ENCODE peak calls at places on chromosomes 16 and 17, in five cellular contexts. One of them, this sample, is unnamed.

GRCh38 chr17:79244665-79245064 is 170.0 kb downstream of the ENGASE start:
- DNase-seq in H1: no peak
- DNase-seq in suprapubic skin: no peak
- DNase-seq in GM12878: no peak
- DNase-seq in stomach: no peak
- DNase-seq in this sample: no peak

GRCh38 chr16:66662445-66663194 is 33.9 kb downstream of the CMTM4 start:
- DNase-seq in stomach: no peak
- DNase-seq in suprapubic skin: no peak
- DNase-seq in H1: no peak
- DNase-seq in GM12878: no peak
- DNase-seq in this sample: no peak

GRCh38 chr16:66020061-66020460 is 346.4 kb upstream of the CDH5 start:
- DNase-seq in H1: no peak
- DNase-seq in stomach: no peak
- DNase-seq in GM12878: no peak
- DNase-seq in suprapubic skin: no peak
- DNase-seq in this sample: no peak

GRCh38 chr17:31052187-31052889 is 42.4 kb upstream of the NF1 start:
- DNase-seq in H1: no peak
- DNase-seq in GM12878: no peak
- DNase-seq in stomach: no peak
- DNase-seq in suprapubic skin: no peak
- DNase-seq in this sample: no peak

GRCh38 chr16:56558024-56558747 is 6.7 kb upstream of the MT4 start:
- DNase-seq in H1: no peak
- DNase-seq in stomach: no peak
- DNase-seq in suprapubic skin: no peak
- DNase-seq in GM12878: no peak
- DNase-seq in this sample: no peak

GRCh38 chr16:75053791-75054555 is 55.1 kb downstream of the ZNRF1 start:
- DNase-seq in stomach: peak
- DNase-seq in H1: no peak
- DNase-seq in suprapubic skin: peak
- DNase-seq in GM12878: no peak
- DNase-seq in this sample: peak

GRCh38 chr17:68381076-68381900 is 76.0 kb downstream of the WIPI1 start:
- DNase-seq in H1: no peak
- DNase-seq in suprapubic skin: no peak
- DNase-seq in stomach: peak
- DNase-seq in GM12878: no peak
- DNase-seq in this sample: no peak

GRCh38 chr17:44353656-44354331 is 8.7 kb downstream of the GRN start:
- DNase-seq in suprapubic skin: peak
- DNase-seq in stomach: peak
- DNase-seq in H1: no peak
- DNase-seq in GM12878: no peak
- DNase-seq in this sample: no peak

GRCh38 chr16:9913604-9914330 is 268.5 kb downstream of the GRIN2A start:
- DNase-seq in GM12878: no peak
- DNase-seq in H1: no peak
- DNase-seq in stomach: no peak
- DNase-seq in suprapubic skin: no peak
- DNase-seq in this sample: no peak

GRCh38 chr16:77660311-77660710 is 62.0 kb upstream of the NUDT7 start:
- DNase-seq in suprapubic skin: no peak
- DNase-seq in H1: no peak
- DNase-seq in stomach: no peak
- DNase-seq in GM12878: no peak
- DNase-seq in this sample: no peak
- TF ChIP-seq CTCF in suprapubic skin: peak
- TF ChIP-seq CTCF in H1: peak
- TF ChIP-seq CTCF in stomach: peak
- TF ChIP-seq CTCF in GM12878: no peak
- TF ChIP-seq CTCF in this sample: no peak

GRCh38 chr17:8021565-8022357 is 17.1 kb upstream of the ALOX15B start:
- DNase-seq in H1: no peak
- DNase-seq in suprapubic skin: no peak
- DNase-seq in GM12878: no peak
- DNase-seq in stomach: no peak
- DNase-seq in this sample: no peak
- TF ChIP-seq POLR2AphosphoS5 in H1: no peak
- TF ChIP-seq POLR2AphosphoS5 in suprapubic skin: no peak
- TF ChIP-seq POLR2AphosphoS5 in GM12878: no peak
- TF ChIP-seq POLR2AphosphoS5 in stomach: no peak
- TF ChIP-seq POLR2AphosphoS5 in this sample: no peak

DNA sequence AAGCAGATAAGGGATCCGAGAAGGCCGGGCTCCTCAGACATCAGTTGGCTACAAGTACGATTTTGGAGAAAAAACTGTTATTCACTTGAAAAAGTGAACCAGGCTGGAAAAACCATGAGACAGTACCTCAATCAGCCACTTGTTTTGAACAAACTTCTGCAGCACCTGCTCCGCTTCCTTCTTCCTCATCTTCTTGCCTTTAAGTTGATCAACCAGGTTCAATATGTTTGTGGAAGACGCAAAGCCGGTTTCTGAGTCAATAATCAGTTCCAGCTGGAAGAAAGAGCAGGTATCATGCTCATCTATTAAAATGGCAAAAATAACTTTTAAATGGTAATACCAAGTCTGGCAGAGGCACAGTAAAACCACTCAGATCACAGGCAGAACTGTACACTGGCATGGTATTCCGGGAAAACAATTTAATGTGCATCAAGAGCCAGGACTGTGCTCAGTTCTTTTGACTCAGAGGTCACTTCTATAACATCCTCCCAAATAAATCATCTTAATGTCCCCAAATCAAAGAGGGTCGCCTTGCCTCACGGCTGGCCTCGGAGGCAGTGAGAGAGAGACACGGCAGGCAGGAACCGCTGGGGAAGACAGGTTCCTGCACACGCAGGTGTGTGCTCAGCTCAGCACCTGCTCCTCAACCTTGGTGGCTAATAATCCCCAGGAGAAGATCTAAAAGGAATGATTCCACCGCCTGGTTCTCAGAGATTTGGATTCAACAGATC is 29.7 kb downstream of the KDM8 start:
- DNase-seq in GM12878: no peak
- DNase-seq in H1: no peak
- DNase-seq in stomach: no peak
- DNase-seq in suprapubic skin: no peak
- DNase-seq in this sample: no peak
- TF ChIP-seq CTCF in GM12878: no peak
- TF ChIP-seq CTCF in H1: no peak
- TF ChIP-seq CTCF in stomach: no peak
- TF ChIP-seq CTCF in suprapubic skin: no peak
- TF ChIP-seq CTCF in this sample: peak

GRCh38 chr16:30896203-30896889 is at the start of gene CTF1:
- DNase-seq in GM12878: no peak
- DNase-seq in stomach: peak
- DNase-seq in H1: no peak
- DNase-seq in suprapubic skin: peak
- DNase-seq in this sample: peak
- TF ChIP-seq POLR2AphosphoS5 in GM12878: no peak
- TF ChIP-seq POLR2AphosphoS5 in stomach: peak
- TF ChIP-seq POLR2AphosphoS5 in H1: no peak
- TF ChIP-seq POLR2AphosphoS5 in suprapubic skin: no peak
- TF ChIP-seq POLR2AphosphoS5 in this sample: peak

GRCh38 chr16:48329138-48329537 is 56.1 kb downstream of the SIAH1 start:
- DNase-seq in GM12878: no peak
- DNase-seq in stomach: no peak
- DNase-seq in suprapubic skin: no peak
- DNase-seq in H1: no peak
- DNase-seq in this sample: no peak
- TF ChIP-seq CTCF in GM12878: no peak
- TF ChIP-seq CTCF in stomach: no peak
- TF ChIP-seq CTCF in suprapubic skin: no peak
- TF ChIP-seq CTCF in H1: no peak
- TF ChIP-seq CTCF in this sample: no peak

DNA sequence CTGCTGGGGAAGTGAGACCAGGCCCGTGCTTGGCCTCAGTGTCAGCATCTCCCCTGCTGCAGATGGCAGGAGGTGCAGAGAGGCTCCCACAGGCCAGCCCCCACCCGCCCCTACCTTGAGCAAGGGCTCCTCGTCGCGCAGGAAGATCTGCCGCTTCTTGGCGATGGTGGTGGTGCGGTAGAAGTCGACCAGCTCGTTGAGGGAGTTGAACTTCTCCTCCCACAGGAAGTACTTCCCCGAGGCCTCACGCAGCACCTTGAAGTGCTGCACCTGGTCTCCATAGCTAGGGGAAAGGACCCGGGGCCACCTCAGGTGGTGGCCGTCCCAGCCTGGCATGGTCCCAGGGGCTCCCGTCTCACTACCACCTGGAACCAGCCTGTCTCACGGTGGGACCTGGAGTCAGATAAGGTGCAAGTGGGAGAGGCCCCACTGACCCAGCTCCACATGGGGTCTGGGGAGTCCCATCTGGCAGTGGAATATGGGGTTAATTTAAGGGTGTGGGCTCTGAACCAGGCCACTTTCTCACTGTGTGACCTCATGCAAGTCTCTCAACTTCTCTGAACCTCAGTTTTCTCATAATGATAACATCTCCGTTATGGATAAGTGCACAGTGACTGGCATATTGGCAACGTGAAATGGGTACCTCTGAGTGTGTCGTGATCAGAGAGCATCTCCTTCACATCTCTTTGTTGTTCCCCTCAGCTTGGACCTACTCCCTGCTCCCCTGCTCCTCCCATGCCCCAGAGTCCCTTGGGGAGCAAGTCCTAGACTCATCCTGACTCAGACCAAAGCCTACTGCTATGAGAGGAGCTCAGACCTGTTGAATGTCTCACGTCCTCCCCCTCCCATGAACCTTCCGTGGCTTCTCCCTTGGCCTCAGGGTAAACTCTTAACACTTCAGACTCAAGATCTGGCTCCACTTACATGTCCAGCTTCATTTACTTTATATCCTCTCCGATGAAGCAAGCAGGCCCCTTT is 19.8 kb upstream of the FAM83G start:
- DNase-seq in stomach: no peak
- DNase-seq in suprapubic skin: peak
- DNase-seq in GM12878: no peak
- DNase-seq in H1: no peak
- DNase-seq in this sample: no peak
- TF ChIP-seq POLR2AphosphoS5 in stomach: no peak
- TF ChIP-seq POLR2AphosphoS5 in suprapubic skin: no peak
- TF ChIP-seq POLR2AphosphoS5 in GM12878: no peak
- TF ChIP-seq POLR2AphosphoS5 in H1: no peak
- TF ChIP-seq POLR2AphosphoS5 in this sample: no peak

This sample was measured in breast epithelium.